ENCODE peak calls at places on chromosomes 5 and 9, in six cellular contexts. One of them, this sample, is unnamed.

GRCh38 chr5:108900668-108901067 is 153.0 kb downstream of the FER start:
- DNase-seq in heart right ventricle: no peak
- DNase-seq in vagina: no peak
- DNase-seq in GM23338: no peak
- DNase-seq in A673: no peak
- DNase-seq in adrenal gland: no peak
- DNase-seq in this sample: no peak

GRCh38 chr5:54672867-54673266 is 155.3 kb downstream of the SNX18 start:
- DNase-seq in heart right ventricle: no peak
- DNase-seq in vagina: no peak
- DNase-seq in GM23338: no peak
- DNase-seq in A673: no peak
- DNase-seq in adrenal gland: no peak
- DNase-seq in this sample: no peak

GRCh38 chr5:96753848-96754247 is 53.9 kb downstream of the ERAP1 start:
- DNase-seq in heart right ventricle: no peak
- DNase-seq in vagina: no peak
- DNase-seq in GM23338: no peak
- DNase-seq in A673: no peak
- DNase-seq in adrenal gland: no peak
- DNase-seq in this sample: no peak

GRCh38 chr9:22913026-22913425 is 466.4 kb downstream of the DMRTA1 start:
- DNase-seq in heart right ventricle: no peak
- DNase-seq in vagina: no peak
- DNase-seq in GM23338: no peak
- DNase-seq in A673: no peak
- DNase-seq in adrenal gland: no peak
- DNase-seq in this sample: no peak

GRCh38 chr9:116555102-116555501 is 132.0 kb upstream of the TRIM32 start:
- DNase-seq in heart right ventricle: peak
- DNase-seq in vagina: no peak
- DNase-seq in GM23338: no peak
- DNase-seq in A673: no peak
- DNase-seq in adrenal gland: no peak
- DNase-seq in this sample: no peak

GRCh38 chr5:16528382-16528849 is 62.8 kb upstream of the ZNF622 start:
- DNase-seq in heart right ventricle: no peak
- DNase-seq in vagina: no peak
- DNase-seq in GM23338: no peak
- DNase-seq in A673: no peak
- DNase-seq in adrenal gland: no peak
- DNase-seq in this sample: no peak

GRCh38 chr9:34125681-34126206 is 754 bp downstream of the DCAF12 start:
- DNase-seq in heart right ventricle: no peak
- DNase-seq in vagina: no peak
- DNase-seq in GM23338: peak
- DNase-seq in A673: no peak
- DNase-seq in adrenal gland: no peak
- DNase-seq in this sample: no peak

GRCh38 chr5:50763356-50763755 is 96.9 kb downstream of the PARP8 start:
- DNase-seq in heart right ventricle: no peak
- DNase-seq in vagina: no peak
- DNase-seq in GM23338: no peak
- DNase-seq in A673: no peak
- DNase-seq in adrenal gland: no peak
- DNase-seq in this sample: no peak

GRCh38 chr5:65566505-65566904 is 3.4 kb downstream of the PPWD1 start:
- DNase-seq in heart right ventricle: no peak
- DNase-seq in vagina: no peak
- DNase-seq in GM23338: no peak
- DNase-seq in A673: no peak
- DNase-seq in adrenal gland: no peak
- DNase-seq in this sample: no peak

GRCh38 chr9:111455638-111456037 is 28.5 kb downstream of the ECPAS start:
- DNase-seq in heart right ventricle: no peak
- DNase-seq in vagina: no peak
- DNase-seq in GM23338: no peak
- DNase-seq in A673: no peak
- DNase-seq in adrenal gland: no peak
- DNase-seq in this sample: no peak

GRCh38 chr9:81321551-81321950 is 367.8 kb downstream of the TLE1 start:
- DNase-seq in heart right ventricle: no peak
- DNase-seq in vagina: no peak
- DNase-seq in GM23338: no peak
- DNase-seq in A673: no peak
- DNase-seq in adrenal gland: no peak
- DNase-seq in this sample: no peak

GRCh38 chr5:131589510-131590348 is 45.3 kb downstream of the RAPGEF6 start:
- DNase-seq in heart right ventricle: no peak
- DNase-seq in vagina: no peak
- DNase-seq in GM23338: peak
- DNase-seq in A673: peak
- DNase-seq in adrenal gland: no peak
- DNase-seq in this sample: no peak

GRCh38 chr5:14306415-14306814 is 163.3 kb downstream of the TRIO start:
- DNase-seq in heart right ventricle: no peak
- DNase-seq in vagina: no peak
- DNase-seq in GM23338: no peak
- DNase-seq in A673: no peak
- DNase-seq in adrenal gland: no peak
- DNase-seq in this sample: no peak

GRCh38 chr5:87034562-87034961 is 233.1 kb upstream of the RASA1 start:
- DNase-seq in heart right ventricle: no peak
- DNase-seq in vagina: no peak
- DNase-seq in GM23338: no peak
- DNase-seq in A673: no peak
- DNase-seq in adrenal gland: no peak
- DNase-seq in this sample: no peak

DNA sequence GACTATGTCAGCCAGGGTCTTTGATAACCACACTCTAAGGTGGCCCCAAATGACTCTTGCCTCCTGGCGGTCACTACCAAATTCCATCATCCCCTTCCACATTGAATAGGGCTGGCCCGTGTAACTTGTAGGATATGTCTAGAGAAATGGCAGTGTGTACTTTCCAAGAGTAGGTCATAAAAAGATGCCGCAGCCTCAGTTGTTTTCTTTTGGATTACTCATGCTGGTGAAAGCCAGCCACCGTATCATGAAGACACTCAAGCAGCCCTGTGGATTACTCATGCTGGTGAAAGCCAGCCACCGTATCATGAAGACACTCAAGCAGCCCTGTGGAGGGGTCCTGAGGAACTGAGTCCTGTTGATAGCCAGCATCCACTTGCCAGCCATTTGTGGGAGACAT is 172.0 kb upstream of the TBC1D2 start:
- DNase-seq in heart right ventricle: no peak
- DNase-seq in vagina: no peak
- DNase-seq in GM23338: no peak
- DNase-seq in A673: no peak
- DNase-seq in adrenal gland: no peak
- DNase-seq in this sample: no peak
- H3K4me3 ChIP-seq in heart right ventricle: no peak
- H3K4me3 ChIP-seq in vagina: no peak
- H3K4me3 ChIP-seq in GM23338: no peak
- H3K4me3 ChIP-seq in A673: no peak
- H3K4me3 ChIP-seq in adrenal gland: no peak
- H3K4me3 ChIP-seq in this sample: no peak

GRCh38 chr5:61321650-61322049 is 10.4 kb upstream of the ZSWIM6 start:
- DNase-seq in heart right ventricle: no peak
- DNase-seq in vagina: no peak
- DNase-seq in GM23338: no peak
- DNase-seq in A673: no peak
- DNase-seq in adrenal gland: no peak
- DNase-seq in this sample: no peak

GRCh38 chr5:61318374-61318773 is 13.7 kb upstream of the ZSWIM6 start:
- DNase-seq in heart right ventricle: no peak
- DNase-seq in vagina: no peak
- DNase-seq in GM23338: no peak
- DNase-seq in A673: no peak
- DNase-seq in adrenal gland: no peak
- DNase-seq in this sample: no peak

GRCh38 chr5:61322738-61323429 is 9.2 kb upstream of the ZSWIM6 start:
- DNase-seq in heart right ventricle: no peak
- DNase-seq in vagina: no peak
- DNase-seq in GM23338: peak
- DNase-seq in A673: no peak
- DNase-seq in adrenal gland: peak
- DNase-seq in this sample: no peak

GRCh38 chr5:61320860-61321259 is 11.2 kb upstream of the ZSWIM6 start:
- DNase-seq in heart right ventricle: no peak
- DNase-seq in vagina: no peak
- DNase-seq in GM23338: no peak
- DNase-seq in A673: no peak
- DNase-seq in adrenal gland: no peak
- DNase-seq in this sample: no peak

DNA sequence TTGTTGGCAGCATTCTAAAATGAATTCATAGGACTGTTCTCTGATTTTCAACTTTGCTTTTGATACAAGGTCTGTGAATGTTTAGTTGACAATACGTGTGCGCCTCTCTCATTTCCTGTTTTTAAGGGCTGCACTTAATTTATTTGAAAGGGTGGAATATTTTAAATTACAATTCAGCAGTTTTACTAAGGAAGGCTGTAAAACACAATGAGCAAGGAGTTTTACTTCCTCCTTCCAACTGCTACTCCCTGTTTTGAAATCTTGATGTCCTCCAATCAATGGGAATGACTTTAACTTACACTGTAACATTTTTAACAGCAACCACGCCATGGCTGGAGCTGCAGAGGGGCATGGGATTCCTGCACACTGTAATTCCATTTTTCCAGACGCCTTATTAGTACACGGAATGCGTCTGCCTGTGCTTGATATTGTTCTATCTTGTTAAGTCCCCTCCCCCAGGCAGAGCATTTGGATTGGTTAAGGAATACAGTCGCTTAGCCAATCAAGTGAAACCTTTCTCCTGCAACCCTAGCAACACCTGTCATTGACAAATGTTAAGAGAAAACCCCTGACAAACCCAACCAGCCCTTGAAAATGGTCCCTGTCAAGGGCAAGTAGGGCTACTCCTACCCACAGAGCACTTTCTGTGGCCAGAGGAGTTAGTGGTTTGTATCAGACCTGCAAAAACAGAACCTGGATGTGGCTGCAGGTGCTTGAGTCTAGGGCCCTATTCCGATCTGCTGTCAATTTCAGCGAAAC is 12.5 kb upstream of the ZSWIM6 start:
- DNase-seq in heart right ventricle: no peak
- DNase-seq in vagina: no peak
- DNase-seq in GM23338: peak
- DNase-seq in A673: peak
- DNase-seq in adrenal gland: no peak
- DNase-seq in this sample: no peak
- H3K27ac ChIP-seq in heart right ventricle: peak
- H3K27ac ChIP-seq in vagina: no peak
- H3K27ac ChIP-seq in GM23338: no peak
- H3K27ac ChIP-seq in A673: peak
- H3K27ac ChIP-seq in adrenal gland: peak
- H3K27ac ChIP-seq in this sample: no peak

GRCh38 chr9:86794356-86795046 is 152.8 kb downstream of the GAS1 start:
- DNase-seq in heart right ventricle: no peak
- DNase-seq in vagina: no peak
- DNase-seq in GM23338: no peak
- DNase-seq in A673: peak
- DNase-seq in adrenal gland: no peak
- DNase-seq in this sample: no peak
- H3K4me3 ChIP-seq in heart right ventricle: peak
- H3K4me3 ChIP-seq in vagina: peak
- H3K4me3 ChIP-seq in GM23338: no peak
- H3K4me3 ChIP-seq in A673: no peak
- H3K4me3 ChIP-seq in adrenal gland: no peak
- H3K4me3 ChIP-seq in this sample: peak

GRCh38 chr9:137021574-137021978 is 6.5 kb downstream of the ABCA2 start:
- DNase-seq in heart right ventricle: no peak
- DNase-seq in vagina: no peak
- DNase-seq in GM23338: no peak
- DNase-seq in A673: no peak
- DNase-seq in adrenal gland: no peak
- DNase-seq in this sample: no peak
- H3K27ac ChIP-seq in heart right ventricle: no peak
- H3K27ac ChIP-seq in vagina: no peak
- H3K27ac ChIP-seq in GM23338: no peak
- H3K27ac ChIP-seq in A673: no peak
- H3K27ac ChIP-seq in adrenal gland: no peak
- H3K27ac ChIP-seq in this sample: no peak

GRCh38 chr5:56487528-56488115 is 254.5 kb upstream of the ANKRD55 start:
- DNase-seq in heart right ventricle: no peak
- DNase-seq in vagina: no peak
- DNase-seq in GM23338: no peak
- DNase-seq in A673: no peak
- DNase-seq in adrenal gland: no peak
- DNase-seq in this sample: no peak
- H3K4me3 ChIP-seq in heart right ventricle: no peak
- H3K4me3 ChIP-seq in vagina: no peak
- H3K4me3 ChIP-seq in GM23338: no peak
- H3K4me3 ChIP-seq in A673: no peak
- H3K4me3 ChIP-seq in adrenal gland: no peak
- H3K4me3 ChIP-seq in this sample: no peak

DNA sequence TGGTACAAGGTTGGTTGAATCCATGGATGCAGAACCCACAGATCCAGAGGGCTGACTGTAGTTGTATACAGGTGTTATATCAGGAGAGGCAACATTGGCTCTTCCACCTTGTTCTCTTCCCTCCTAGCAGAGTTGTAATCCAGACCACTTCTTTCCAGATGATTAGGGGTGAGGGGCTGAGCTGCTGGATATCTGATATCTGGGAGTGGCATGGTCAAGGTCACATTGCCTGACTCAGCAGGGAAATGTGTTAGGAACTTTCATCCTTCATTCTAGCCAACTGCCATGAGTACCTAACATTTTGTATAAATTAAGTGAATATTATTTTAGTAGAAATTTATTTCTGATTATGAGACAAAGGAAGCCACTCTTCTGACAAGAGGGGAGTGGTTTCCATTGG is 7.3 kb downstream of the DAPK1 start:
- DNase-seq in heart right ventricle: no peak
- DNase-seq in vagina: no peak
- DNase-seq in GM23338: no peak
- DNase-seq in A673: no peak
- DNase-seq in adrenal gland: no peak
- DNase-seq in this sample: no peak
- H3K27ac ChIP-seq in heart right ventricle: no peak
- H3K27ac ChIP-seq in vagina: no peak
- H3K27ac ChIP-seq in GM23338: no peak
- H3K27ac ChIP-seq in A673: no peak
- H3K27ac ChIP-seq in adrenal gland: no peak
- H3K27ac ChIP-seq in this sample: no peak